ENCODE peak calls at places on chromosomes 1 and 21, in four cellular contexts. One of them, this sample, is unnamed.

GRCh38 chr1:41622402-41622801 is 137.9 kb upstream of the EDN2 start:
- DNase-seq in CD8-positive, alpha-beta memory T cell: no peak
- DNase-seq in trophoblast cell: peak; percentile 73
- DNase-seq in CD8-positive, alpha-beta T cell: no peak
- DNase-seq in this sample: no peak

GRCh38 chr21:16372546-16372945 is 642.8 kb downstream of the USP25 start:
- DNase-seq in CD8-positive, alpha-beta memory T cell: no peak
- DNase-seq in trophoblast cell: no peak
- DNase-seq in CD8-positive, alpha-beta T cell: no peak
- DNase-seq in this sample: no peak

GRCh38 chr1:73910466-73910865 is 287.5 kb downstream of the LRRIQ3 start:
- DNase-seq in CD8-positive, alpha-beta memory T cell: no peak
- DNase-seq in trophoblast cell: no peak
- DNase-seq in CD8-positive, alpha-beta T cell: no peak
- DNase-seq in this sample: no peak

GRCh38 chr1:203056516-203056915 is 29.3 kb downstream of the MYOG start:
- DNase-seq in CD8-positive, alpha-beta memory T cell: no peak
- DNase-seq in trophoblast cell: no peak
- DNase-seq in CD8-positive, alpha-beta T cell: no peak
- DNase-seq in this sample: no peak

GRCh38 chr1:68230901-68231626 is 1.3 kb downstream of the WLS start:
- DNase-seq in CD8-positive, alpha-beta memory T cell: no peak
- DNase-seq in trophoblast cell: no peak
- DNase-seq in CD8-positive, alpha-beta T cell: no peak
- DNase-seq in this sample: peak; percentile 79

GRCh38 chr1:155086182-155086741 is 7.6 kb downstream of the EFNA3 start:
- DNase-seq in CD8-positive, alpha-beta memory T cell: peak; percentile 75
- DNase-seq in trophoblast cell: peak; percentile 65
- DNase-seq in CD8-positive, alpha-beta T cell: peak; percentile 90
- DNase-seq in this sample: peak; percentile 91

GRCh38 chr1:181090653-181091126 is 2.2 kb downstream of the IER5 start:
- DNase-seq in CD8-positive, alpha-beta memory T cell: peak; percentile 40
- DNase-seq in trophoblast cell: no peak
- DNase-seq in CD8-positive, alpha-beta T cell: no peak
- DNase-seq in this sample: no peak

GRCh38 chr1:225347123-225347683 is 80.6 kb downstream of the LBR start:
- DNase-seq in CD8-positive, alpha-beta memory T cell: no peak
- DNase-seq in trophoblast cell: no peak
- DNase-seq in CD8-positive, alpha-beta T cell: no peak
- DNase-seq in this sample: no peak

GRCh38 chr1:171141336-171142051 is 43.6 kb upstream of the FMO2 start:
- DNase-seq in CD8-positive, alpha-beta memory T cell: no peak
- DNase-seq in trophoblast cell: no peak
- DNase-seq in CD8-positive, alpha-beta T cell: no peak
- DNase-seq in this sample: no peak

GRCh38 chr1:219086956-219087469 is 86.7 kb upstream of the LYPLAL1 start:
- DNase-seq in CD8-positive, alpha-beta memory T cell: no peak
- DNase-seq in trophoblast cell: no peak
- DNase-seq in CD8-positive, alpha-beta T cell: no peak
- DNase-seq in this sample: no peak

GRCh38 chr1:21782868-21783678 is at the start of gene USP48:
- DNase-seq in CD8-positive, alpha-beta memory T cell: peak; percentile 97
- DNase-seq in trophoblast cell: peak; percentile 96
- DNase-seq in CD8-positive, alpha-beta T cell: peak; percentile 98
- DNase-seq in this sample: peak; percentile 98

GRCh38 chr1:233668725-233669294 is 54.9 kb downstream of the KCNK1 start:
- DNase-seq in CD8-positive, alpha-beta memory T cell: no peak
- DNase-seq in trophoblast cell: peak; percentile 50
- DNase-seq in CD8-positive, alpha-beta T cell: no peak
- DNase-seq in this sample: no peak

GRCh38 chr1:96962807-96963206 is 241.2 kb downstream of the PTBP2 start:
- DNase-seq in CD8-positive, alpha-beta memory T cell: no peak
- DNase-seq in trophoblast cell: no peak
- DNase-seq in CD8-positive, alpha-beta T cell: no peak
- DNase-seq in this sample: no peak

GRCh38 chr1:42081475-42081874 is 71.7 kb upstream of the GUCA2B start:
- DNase-seq in CD8-positive, alpha-beta memory T cell: no peak
- DNase-seq in trophoblast cell: no peak
- DNase-seq in CD8-positive, alpha-beta T cell: no peak
- DNase-seq in this sample: no peak

GRCh38 chr1:3066250-3066711 is 2.7 kb upstream of the PRDM16 start:
- DNase-seq in CD8-positive, alpha-beta memory T cell: no peak
- DNase-seq in trophoblast cell: no peak
- DNase-seq in CD8-positive, alpha-beta T cell: no peak
- DNase-seq in this sample: peak; percentile 88

GRCh38 chr1:24221246-24221645 is 34.2 kb upstream of the IFNLR1 start:
- DNase-seq in CD8-positive, alpha-beta memory T cell: no peak
- DNase-seq in trophoblast cell: no peak
- DNase-seq in CD8-positive, alpha-beta T cell: no peak
- DNase-seq in this sample: no peak

GRCh38 chr1:202283991-202284390 is 57.7 kb downstream of the UBE2T start:
- DNase-seq in CD8-positive, alpha-beta memory T cell: no peak
- DNase-seq in trophoblast cell: peak; percentile 30
- DNase-seq in CD8-positive, alpha-beta T cell: no peak
- DNase-seq in this sample: no peak

GRCh38 chr21:42375141-42375905 is 9.0 kb upstream of the TFF1 start:
- DNase-seq in CD8-positive, alpha-beta memory T cell: no peak
- DNase-seq in trophoblast cell: no peak
- DNase-seq in CD8-positive, alpha-beta T cell: no peak
- DNase-seq in this sample: no peak

GRCh38 chr1:228486596-228487335 is 416 bp upstream of the RNF187 start:
- DNase-seq in CD8-positive, alpha-beta memory T cell: peak; percentile 88
- DNase-seq in trophoblast cell: peak; percentile 59
- DNase-seq in CD8-positive, alpha-beta T cell: peak; percentile 94
- DNase-seq in this sample: peak; percentile 90

GRCh38 chr1:34711936-34712688 is 42.7 kb upstream of the GJB5 start:
- DNase-seq in CD8-positive, alpha-beta memory T cell: no peak
- DNase-seq in trophoblast cell: no peak
- DNase-seq in CD8-positive, alpha-beta T cell: no peak
- DNase-seq in this sample: no peak

GRCh38 chr1:192589813-192590212 is 14.2 kb downstream of the RGS1 start:
- DNase-seq in CD8-positive, alpha-beta memory T cell: no peak
- DNase-seq in trophoblast cell: no peak
- DNase-seq in CD8-positive, alpha-beta T cell: no peak
- DNase-seq in this sample: no peak

GRCh38 chr1:1947493-1947892 is 28.4 kb upstream of the TMEM52 start:
- DNase-seq in CD8-positive, alpha-beta memory T cell: no peak
- DNase-seq in trophoblast cell: no peak
- DNase-seq in CD8-positive, alpha-beta T cell: no peak
- DNase-seq in this sample: peak; percentile 13

GRCh38 chr1:167328762-167329483 is 108.2 kb downstream of the POU2F1 start:
- DNase-seq in CD8-positive, alpha-beta memory T cell: no peak
- DNase-seq in trophoblast cell: no peak
- DNase-seq in CD8-positive, alpha-beta T cell: no peak
- DNase-seq in this sample: no peak

GRCh38 chr1:154859786-154860153 is 10.3 kb downstream of the KCNN3 start:
- DNase-seq in CD8-positive, alpha-beta memory T cell: no peak
- DNase-seq in trophoblast cell: no peak
- DNase-seq in CD8-positive, alpha-beta T cell: no peak
- DNase-seq in this sample: no peak

GRCh38 chr1:16491056-16491675 is 22.9 kb downstream of the RNU1-1 start:
- DNase-seq in CD8-positive, alpha-beta memory T cell: no peak
- DNase-seq in trophoblast cell: no peak
- DNase-seq in CD8-positive, alpha-beta T cell: no peak
- DNase-seq in this sample: no peak

GRCh38 chr1:11690132-11690668 is 1.3 kb upstream of the DRAXIN start:
- DNase-seq in CD8-positive, alpha-beta memory T cell: no peak
- DNase-seq in trophoblast cell: no peak
- DNase-seq in CD8-positive, alpha-beta T cell: no peak
- DNase-seq in this sample: no peak

GRCh38 chr1:176789571-176790090 is 326.7 kb downstream of the PAPPA2 start:
- DNase-seq in CD8-positive, alpha-beta memory T cell: no peak
- DNase-seq in trophoblast cell: peak; percentile 78
- DNase-seq in CD8-positive, alpha-beta T cell: no peak
- DNase-seq in this sample: no peak

GRCh38 chr1:115672224-115673009 is 30.6 kb downstream of the VANGL1 start:
- DNase-seq in CD8-positive, alpha-beta memory T cell: no peak
- DNase-seq in trophoblast cell: no peak
- DNase-seq in CD8-positive, alpha-beta T cell: no peak
- DNase-seq in this sample: no peak

GRCh38 chr1:216045400-216045799 is 377.8 kb downstream of the USH2A start:
- DNase-seq in CD8-positive, alpha-beta memory T cell: no peak
- DNase-seq in trophoblast cell: peak; percentile 23
- DNase-seq in CD8-positive, alpha-beta T cell: no peak
- DNase-seq in this sample: no peak

GRCh38 chr1:236659792-236660587 is 26.3 kb upstream of the ACTN2 start:
- DNase-seq in CD8-positive, alpha-beta memory T cell: no peak
- DNase-seq in trophoblast cell: no peak
- DNase-seq in CD8-positive, alpha-beta T cell: no peak
- DNase-seq in this sample: no peak
- H3K27ac ChIP-seq in CD8-positive, alpha-beta memory T cell: no peak overlapping the region
- H3K27ac ChIP-seq in trophoblast cell: no peak overlapping the region
- H3K27ac ChIP-seq in CD8-positive, alpha-beta T cell: no peak overlapping the region
- H3K27ac ChIP-seq in this sample: no peak overlapping the region

GRCh38 chr1:36166136-36166535 is 10.2 kb downstream of the MAP7D1 start:
- DNase-seq in CD8-positive, alpha-beta memory T cell: no peak
- DNase-seq in trophoblast cell: no peak
- DNase-seq in CD8-positive, alpha-beta T cell: no peak
- DNase-seq in this sample: no peak

GRCh38 chr1:36166938-36167910 is 11.3 kb downstream of the MAP7D1 start:
- DNase-seq in CD8-positive, alpha-beta memory T cell: no peak
- DNase-seq in trophoblast cell: no peak
- DNase-seq in CD8-positive, alpha-beta T cell: no peak
- DNase-seq in this sample: no peak

GRCh38 chr1:36170643-36171412 is 14.9 kb downstream of the MAP7D1 start:
- DNase-seq in CD8-positive, alpha-beta memory T cell: no peak
- DNase-seq in trophoblast cell: no peak
- DNase-seq in CD8-positive, alpha-beta T cell: no peak
- DNase-seq in this sample: no peak

GRCh38 chr1:36165145-36165544 is 9.2 kb downstream of the MAP7D1 start:
- DNase-seq in CD8-positive, alpha-beta memory T cell: no peak
- DNase-seq in trophoblast cell: no peak
- DNase-seq in CD8-positive, alpha-beta T cell: no peak
- DNase-seq in this sample: no peak

DNA sequence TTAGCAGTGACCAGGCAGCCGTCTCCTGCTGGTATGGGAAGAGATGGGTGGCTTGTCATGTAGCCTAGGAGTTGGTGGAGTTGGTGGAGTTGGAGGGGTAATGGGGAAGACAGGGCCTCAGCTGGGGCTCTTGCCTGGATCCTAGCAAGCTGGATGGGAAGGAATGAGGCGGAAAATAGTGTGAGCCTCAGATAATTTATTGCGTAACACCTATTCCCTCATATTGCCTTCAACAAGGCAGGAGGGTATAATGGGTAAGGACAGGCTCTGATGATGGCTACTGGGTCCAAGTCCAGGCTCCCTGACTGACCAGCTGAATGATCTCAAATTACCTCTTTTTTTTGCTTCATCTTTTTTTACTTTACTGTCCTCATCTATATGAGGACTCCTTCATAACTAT is 12.6 kb downstream of the MAP7D1 start:
- DNase-seq in CD8-positive, alpha-beta memory T cell: no peak
- DNase-seq in trophoblast cell: no peak
- DNase-seq in CD8-positive, alpha-beta T cell: no peak
- DNase-seq in this sample: no peak
- H3K4me1 ChIP-seq in CD8-positive, alpha-beta memory T cell: peaks cover 31% of the 10 kb centered on the region
- H3K4me1 ChIP-seq in trophoblast cell: no peaks in the 10 kb centered on the region
- H3K4me1 ChIP-seq in CD8-positive, alpha-beta T cell: peaks cover 13% of the 10 kb centered on the region
- H3K4me1 ChIP-seq in this sample: no peaks in the 10 kb centered on the region

GRCh38 chr21:9759972-9760371 is 761.4 kb upstream of the TPTE start:
- DNase-seq in CD8-positive, alpha-beta memory T cell: no peak
- DNase-seq in trophoblast cell: no peak
- DNase-seq in CD8-positive, alpha-beta T cell: no peak
- DNase-seq in this sample: no peak
- H3K9me3 ChIP-seq in CD8-positive, alpha-beta memory T cell: no peaks in the 10 kb centered on the region
- H3K9me3 ChIP-seq in trophoblast cell: peaks cover 26% of the 10 kb centered on the region
- H3K9me3 ChIP-seq in CD8-positive, alpha-beta T cell: peaks cover 10% of the 10 kb centered on the region
- H3K9me3 ChIP-seq in this sample: peaks cover 1% of the 10 kb centered on the region

DNA sequence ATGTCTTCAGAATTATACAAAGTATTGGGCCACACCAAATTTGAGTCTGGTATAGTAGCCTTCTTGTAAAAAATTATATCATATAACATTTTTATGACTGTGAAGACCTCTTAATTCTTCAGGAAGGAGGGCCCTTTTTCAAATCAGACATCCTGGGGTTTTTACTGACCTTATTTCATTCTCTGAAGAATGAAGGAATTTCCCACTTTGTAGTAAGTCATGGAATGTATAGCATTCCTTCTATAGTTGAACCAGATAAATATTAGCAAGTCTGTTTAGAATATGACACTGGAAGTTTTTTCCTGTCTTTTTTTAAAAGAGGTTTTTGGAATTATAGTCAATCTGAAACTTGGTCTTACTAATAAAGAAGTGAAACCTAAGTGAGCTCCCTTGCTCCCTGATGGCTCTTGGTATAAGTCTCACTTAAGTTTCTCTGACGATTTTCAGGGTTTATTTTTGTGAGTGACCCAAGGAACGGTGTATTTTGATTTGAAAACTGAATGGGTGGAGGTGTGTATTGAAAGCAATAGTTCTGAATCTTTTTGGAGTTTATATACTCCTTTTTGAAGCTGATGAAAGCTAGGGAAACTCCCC is 23.7 kb downstream of the SNX27 start:
- DNase-seq in CD8-positive, alpha-beta memory T cell: no peak
- DNase-seq in trophoblast cell: no peak
- DNase-seq in CD8-positive, alpha-beta T cell: no peak
- DNase-seq in this sample: no peak
- H3K27ac ChIP-seq in CD8-positive, alpha-beta memory T cell: no peak overlapping the region
- H3K27ac ChIP-seq in trophoblast cell: no peak overlapping the region
- H3K27ac ChIP-seq in CD8-positive, alpha-beta T cell: no peak overlapping the region
- H3K27ac ChIP-seq in this sample: no peak overlapping the region